ENCODE peak calls at places on chromosomes 2 and 18, in ten cellular contexts. P, H, B, N, M, D, U, Z, K and Y are unnamed samples.

GRCh38 chr2:54402350-54402749 is 53.8 kb upstream of the SPTBN1 start:
- DNase-seq in H (no peak), M (no peak), Z (no peak), K (peak), D (peak), B (no peak), U (no peak), N (peak), P (no peak), Y (peak)

GRCh38 chr18:77397617-77398016 is 148.0 kb downstream of the GALR1 start:
- DNase-seq in K (no peak), D (no peak), B (no peak), U (no peak), M (no peak), H (no peak), Z (no peak), N (no peak), P (no peak), Y (no peak)

GRCh38 chr18:74289137-74289536 is 2.6 kb downstream of the CYB5A start:
- DNase-seq in M (no peak), P (no peak), K (no peak), U (no peak), Z (no peak), D (no peak), N (no peak), B (no peak), H (no peak), Y (peak)

GRCh38 chr2:43303120-43303519 is 76.7 kb upstream of the ZFP36L2 start:
- DNase-seq in P (no peak), B (no peak), Z (no peak), N (no peak), U (no peak), M (no peak), D (no peak), H (no peak), K (no peak), Y (no peak)

GRCh38 chr18:5463390-5463789 is 80.4 kb downstream of the EPB41L3 start:
- DNase-seq in B (no peak), N (no peak), U (no peak), H (no peak), K (no peak), M (no peak), Z (no peak), P (no peak), D (no peak), Y (no peak)

GRCh38 chr2:30736461-30737325 is 70.6 kb downstream of the CAPN13 start:
- DNase-seq in U (no peak), B (no peak), D (no peak), K (no peak), M (no peak), N (no peak), Z (no peak), P (no peak), H (no peak), Y (no peak)

GRCh38 chr2:240626531-240627300 is 1.4 kb downstream of the GPR35 start:
- DNase-seq in Z (peak), D (peak), H (no peak), B (no peak), N (no peak), M (no peak), U (no peak), P (peak), K (no peak), Y (peak)

GRCh38 chr2:12548906-12549305 is 167.8 kb upstream of the TRIB2 start:
- DNase-seq in B (no peak), Z (no peak), U (no peak), P (no peak), H (no peak), K (no peak), N (no peak), D (no peak), M (no peak), Y (no peak)

GRCh38 chr2:33129661-33130447 is 183.1 kb downstream of the LTBP1 start:
- DNase-seq in P (no peak), Z (no peak), M (no peak), B (no peak), D (no peak), H (no peak), N (no peak), U (no peak), K (no peak), Y (no peak)

GRCh38 chr2:231124833-231125232 is at the start of gene HTR2B:
- DNase-seq in P (no peak), M (no peak), U (no peak), K (peak), B (no peak), H (no peak), D (no peak), N (no peak), Z (peak), Y (no peak)

GRCh38 chr2:150544731-150545130 is 57.3 kb upstream of the RND3 start:
- DNase-seq in H (no peak), B (no peak), U (no peak), M (no peak), D (no peak), N (no peak), P (no peak), Z (no peak), K (no peak), Y (no peak)

GRCh38 chr2:85264471-85264870 is 63.3 kb downstream of the TGOLN2 start:
- DNase-seq in N (no peak), P (no peak), U (no peak), K (peak), B (no peak), Z (no peak), M (no peak), D (no peak), H (no peak), Y (no peak)

GRCh38 chr2:165114345-165114943 is 89.4 kb downstream of the SCN3A start:
- DNase-seq in P (no peak), N (peak), H (no peak), K (no peak), Z (no peak), B (no peak), M (no peak), U (no peak), D (peak), Y (no peak)
- TF ChIP-seq MAX in P (no peak), N (no peak), H (no peak), K (no peak), Z (no peak), B (no peak), M (no peak), U (no peak), D (no peak), Y (no peak)

DNA sequence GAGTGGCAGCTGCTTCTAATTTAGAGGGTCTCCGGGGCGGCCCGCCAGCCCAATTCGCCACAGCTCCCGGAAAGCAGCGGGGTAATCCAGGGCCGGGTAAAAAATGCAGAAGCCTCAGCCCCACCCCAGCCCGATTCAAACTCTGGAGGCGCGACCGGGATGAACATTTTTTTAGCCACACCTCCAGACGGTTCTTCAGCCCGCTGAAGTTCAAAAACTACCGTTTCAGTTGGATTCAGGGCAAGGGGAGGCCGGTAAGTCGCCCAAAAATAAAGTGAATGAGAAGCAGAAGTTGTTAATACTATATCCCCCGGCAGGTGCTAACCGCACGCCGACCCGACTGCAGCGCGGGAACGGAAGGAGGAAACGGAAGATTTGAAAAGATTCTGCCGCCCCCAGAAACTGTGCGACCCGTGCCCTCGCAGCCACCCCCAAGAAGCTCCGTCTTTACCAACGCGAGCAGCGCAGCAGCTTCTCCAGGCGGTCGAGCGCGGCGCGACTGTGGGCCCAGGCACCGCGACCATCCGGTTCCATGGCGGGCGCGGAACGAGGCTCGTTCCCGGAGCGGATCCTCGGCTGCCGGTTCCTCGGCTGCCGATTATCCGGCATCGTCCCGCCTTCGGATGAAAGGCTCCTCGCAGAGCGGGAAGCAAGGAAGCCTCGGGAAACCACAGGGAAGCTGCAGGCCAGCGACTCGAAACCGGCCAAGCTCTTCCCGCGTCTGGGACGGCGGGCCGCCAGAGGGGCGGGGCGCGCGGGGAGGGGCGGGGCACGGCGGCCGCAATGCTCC is at the start of gene BARD1:
- DNase-seq in B (no peak), H (peak), U (peak), N (peak), Z (peak), D (peak), M (peak), P (peak), K (no peak), Y (peak)
- TF ChIP-seq MAX in B (no peak), H (peak), U (peak), N (peak), Z (no peak), D (peak), M (no peak), P (no peak), K (no peak), Y (peak)

GRCh38 chr2:137229834-137230233 is 464.5 kb downstream of the THSD7B start:
- DNase-seq in Z (no peak), M (no peak), N (no peak), P (no peak), K (no peak), B (no peak), U (no peak), H (no peak), D (no peak), Y (no peak)

GRCh38 chr2:137231616-137232015 is 466.3 kb downstream of the THSD7B start:
- DNase-seq in P (no peak), U (no peak), M (no peak), Z (no peak), B (no peak), K (no peak), D (no peak), N (no peak), H (no peak), Y (no peak)

GRCh38 chr2:137237055-137237454 is 471.7 kb downstream of the THSD7B start:
- DNase-seq in P (no peak), M (no peak), K (no peak), D (no peak), Z (no peak), H (no peak), N (no peak), B (no peak), U (no peak), Y (no peak)

GRCh38 chr2:137228566-137228965 is 463.2 kb downstream of the THSD7B start:
- DNase-seq in P (no peak), N (no peak), D (no peak), B (no peak), H (no peak), K (no peak), U (no peak), M (no peak), Z (no peak), Y (no peak)

DNA sequence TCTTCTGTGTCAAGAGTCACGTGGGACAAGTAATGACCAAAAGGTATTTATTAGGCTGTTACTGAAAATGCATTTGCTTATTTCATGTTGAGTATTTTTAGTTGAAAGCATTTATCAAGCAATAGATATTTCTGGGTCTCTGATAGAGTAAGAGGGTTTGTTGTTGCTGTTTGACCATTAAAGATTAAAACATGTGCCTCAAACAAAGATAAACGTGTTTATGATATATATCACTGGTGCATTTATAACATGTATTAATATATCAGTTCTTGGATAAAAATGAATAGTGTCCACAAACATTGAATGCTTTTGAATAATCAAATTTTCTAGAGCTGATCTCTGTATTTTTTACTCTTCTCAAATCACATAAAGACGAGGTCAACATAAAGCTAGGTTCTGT is 467.7 kb downstream of the THSD7B start:
- DNase-seq in U (no peak), Z (no peak), P (no peak), B (no peak), H (no peak), K (no peak), M (no peak), D (no peak), N (no peak), Y (no peak)
- TF ChIP-seq MAX in U (no peak), Z (no peak), P (no peak), B (no peak), H (no peak), K (no peak), M (no peak), D (no peak), N (no peak), Y (no peak)

GRCh38 chr18:48790226-48790863 is 160.4 kb downstream of the SMAD7 start:
- DNase-seq in Z (no peak), P (peak), D (no peak), H (no peak), U (peak), B (no peak), N (no peak), M (no peak), K (peak), Y (no peak)
- TF ChIP-seq MAX in Z (no peak), P (no peak), D (no peak), H (no peak), U (peak), B (no peak), N (no peak), M (no peak), K (no peak), Y (no peak)

GRCh38 chr2:76958749-76959148 is 563.4 kb downstream of the LRRTM4 start:
- DNase-seq in M (peak), K (peak), D (peak), U (no peak), P (peak), Z (no peak), H (no peak), B (no peak), N (peak), Y (peak)
- TF ChIP-seq MAX in M (peak), K (no peak), D (no peak), U (no peak), P (no peak), Z (no peak), H (no peak), B (no peak), N (no peak), Y (peak)

GRCh38 chr2:41720298-41720697 is 327.5 kb upstream of the PKDCC start:
- DNase-seq in K (no peak), M (no peak), P (no peak), H (no peak), N (no peak), Z (no peak), D (no peak), U (no peak), B (no peak), Y (no peak)

GRCh38 chr2:41719756-41720155 is 328.1 kb upstream of the PKDCC start:
- DNase-seq in K (no peak), D (no peak), M (no peak), B (no peak), P (no peak), U (no peak), N (no peak), Z (no peak), H (no peak), Y (no peak)

GRCh38 chr2:41723531-41723930 is 324.3 kb upstream of the PKDCC start:
- DNase-seq in N (no peak), P (no peak), Z (no peak), D (no peak), M (no peak), U (no peak), K (no peak), H (no peak), B (no peak), Y (no peak)

GRCh38 chr2:41720702-41721344 is 327.0 kb upstream of the PKDCC start:
- DNase-seq in H (no peak), K (peak), N (peak), B (no peak), Z (no peak), M (no peak), D (no peak), P (no peak), U (no peak), Y (no peak)

GRCh38 chr2:41722668-41723369 is 325.0 kb upstream of the PKDCC start:
- DNase-seq in B (no peak), Z (no peak), U (no peak), N (no peak), K (peak), M (no peak), P (no peak), H (no peak), D (no peak), Y (no peak)
- TF ChIP-seq MAX in B (no peak), Z (no peak), U (no peak), N (no peak), K (no peak), M (no peak), P (no peak), H (no peak), D (no peak), Y (no peak)

GRCh38 chr2:27191107-27191829 is 20.6 kb upstream of the ATRAID start:
- DNase-seq in K (peak), Z (peak), P (peak), H (peak), B (no peak), M (no peak), N (peak), U (peak), D (peak), Y (peak)
- TF ChIP-seq MAX in K (no peak), Z (no peak), P (no peak), H (no peak), B (no peak), M (no peak), N (no peak), U (no peak), D (no peak), Y (no peak)

GRCh38 chr2:190922411-190922810 is 41.8 kb downstream of the GLS start:
- DNase-seq in D (no peak), B (no peak), N (no peak), M (no peak), K (no peak), H (no peak), P (no peak), Z (no peak), U (no peak), Y (no peak)
- TF ChIP-seq MAX in D (no peak), B (no peak), N (no peak), M (no peak), K (no peak), H (no peak), P (no peak), Z (no peak), U (no peak), Y (no peak)

DNA sequence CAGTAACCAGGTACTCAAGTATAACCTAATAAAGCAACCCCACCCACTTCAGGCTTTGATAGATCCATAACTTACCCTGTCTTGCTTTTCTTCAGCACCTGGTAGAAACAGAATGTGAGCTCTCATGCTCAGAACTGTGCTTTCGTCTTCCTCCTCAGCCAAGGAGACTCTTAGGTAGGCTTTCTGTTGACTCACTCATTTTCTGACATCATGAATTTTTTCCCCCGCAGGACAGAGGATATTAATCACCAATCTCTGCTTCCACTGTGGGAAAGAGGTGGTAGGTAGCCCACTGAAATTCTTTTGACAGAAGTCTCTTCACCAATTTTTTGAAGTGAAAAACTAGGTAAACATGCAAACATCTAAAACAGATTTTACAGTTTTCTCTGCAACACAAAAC is 241.2 kb upstream of the KCNJ3 start:
- DNase-seq in N (no peak), K (no peak), B (no peak), M (no peak), Z (no peak), P (no peak), U (no peak), H (no peak), D (no peak), Y (no peak)
- TF ChIP-seq MAX in N (no peak), K (no peak), B (no peak), M (no peak), Z (no peak), P (no peak), U (no peak), H (no peak), D (no peak), Y (no peak)

DNA sequence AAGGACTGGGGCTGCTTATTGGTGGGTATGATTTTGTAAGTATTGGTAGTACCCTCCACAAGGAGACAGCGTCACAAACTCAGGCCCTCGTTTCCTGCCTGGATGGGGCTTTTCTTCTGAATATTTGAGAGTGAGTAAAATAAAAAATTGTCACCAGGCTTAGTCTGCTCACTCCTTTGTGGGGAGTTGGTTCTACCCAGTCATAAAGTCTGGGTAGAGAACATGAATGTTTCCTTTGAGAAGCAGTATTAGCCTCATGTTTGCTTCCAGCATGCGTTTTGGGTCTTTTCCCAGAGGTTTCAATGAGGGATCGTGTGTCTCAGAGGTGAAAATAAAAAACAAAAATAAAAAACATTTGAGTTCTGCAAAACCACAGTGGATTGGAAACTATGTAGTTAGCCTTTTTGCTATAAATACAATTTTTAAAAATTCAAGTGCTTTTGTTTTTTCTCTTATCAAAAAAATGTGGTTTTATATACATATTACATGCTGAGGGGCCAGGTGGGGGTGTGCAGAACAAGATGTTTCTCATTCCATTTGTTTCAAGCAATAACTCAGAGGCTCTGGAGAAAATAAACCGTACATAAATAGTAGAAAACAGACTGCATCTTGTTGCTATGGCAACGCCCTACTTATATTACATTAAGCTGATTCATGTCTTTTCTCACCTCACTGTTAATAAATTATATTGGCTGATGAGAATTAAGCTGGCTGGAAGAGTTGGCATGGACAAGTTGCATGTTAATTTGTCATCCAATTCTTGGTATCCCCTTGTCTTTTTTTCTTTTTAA is 225.4 kb upstream of the FBXO11 start:
- DNase-seq in U (no peak), K (no peak), M (no peak), D (no peak), N (no peak), Z (peak), H (no peak), B (no peak), P (no peak), Y (no peak)
- TF ChIP-seq MAX in U (no peak), K (no peak), M (no peak), D (no peak), N (no peak), Z (no peak), H (no peak), B (no peak), P (no peak), Y (no peak)